ENCODE peak calls at places on chromosomes 3 and 15, in seven cellular contexts. One of them, this sample, is unnamed. For H3K9me3, the result is how much of the 10 kb centered on the place peaks cover.

GRCh38 chr15:40930430-40931299 is 1.5 kb downstream of the DLL4 start:
- DNase-seq in sigmoid colon: no peak
- DNase-seq in K562: peak
- DNase-seq in psoas muscle: peak
- DNase-seq in heart right ventricle: peak
- DNase-seq in upper lobe of right lung: peak
- DNase-seq in IMR-90: peak
- DNase-seq in this sample: peak

GRCh38 chr3:133988631-133989161 is 41.0 kb downstream of the SLCO2A1 start:
- DNase-seq in K562: no peak
- DNase-seq in sigmoid colon: peak
- DNase-seq in upper lobe of right lung: no peak
- DNase-seq in heart right ventricle: no peak
- DNase-seq in psoas muscle: no peak
- DNase-seq in IMR-90: no peak
- DNase-seq in this sample: no peak

GRCh38 chr3:195566797-195567196 is 16.9 kb downstream of the APOD start:
- DNase-seq in upper lobe of right lung: no peak
- DNase-seq in IMR-90: no peak
- DNase-seq in heart right ventricle: no peak
- DNase-seq in psoas muscle: no peak
- DNase-seq in sigmoid colon: no peak
- DNase-seq in K562: peak
- DNase-seq in this sample: no peak

GRCh38 chr3:125386811-125387210 is 11.7 kb upstream of the ZNF148 start:
- DNase-seq in heart right ventricle: no peak
- DNase-seq in IMR-90: peak
- DNase-seq in psoas muscle: no peak
- DNase-seq in sigmoid colon: no peak
- DNase-seq in K562: no peak
- DNase-seq in upper lobe of right lung: no peak
- DNase-seq in this sample: no peak

GRCh38 chr3:178352300-178353021 is 183.8 kb upstream of the KCNMB2 start:
- DNase-seq in IMR-90: peak
- DNase-seq in sigmoid colon: no peak
- DNase-seq in upper lobe of right lung: no peak
- DNase-seq in heart right ventricle: no peak
- DNase-seq in K562: no peak
- DNase-seq in psoas muscle: no peak
- DNase-seq in this sample: no peak

GRCh38 chr15:39657181-39657580 is 76.3 kb downstream of the THBS1 start:
- DNase-seq in psoas muscle: no peak
- DNase-seq in K562: no peak
- DNase-seq in IMR-90: no peak
- DNase-seq in upper lobe of right lung: no peak
- DNase-seq in sigmoid colon: no peak
- DNase-seq in heart right ventricle: no peak
- DNase-seq in this sample: no peak

GRCh38 chr3:18153571-18154173 is 271.5 kb downstream of the SATB1 start:
- DNase-seq in upper lobe of right lung: no peak
- DNase-seq in sigmoid colon: no peak
- DNase-seq in K562: no peak
- DNase-seq in IMR-90: peak
- DNase-seq in heart right ventricle: no peak
- DNase-seq in psoas muscle: no peak
- DNase-seq in this sample: no peak

GRCh38 chr3:46862689-46863020 is 589 bp downstream of the MYL3 start:
- DNase-seq in psoas muscle: no peak
- DNase-seq in IMR-90: no peak
- DNase-seq in K562: no peak
- DNase-seq in sigmoid colon: no peak
- DNase-seq in heart right ventricle: peak
- DNase-seq in upper lobe of right lung: no peak
- DNase-seq in this sample: no peak

GRCh38 chr3:158084661-158085060 is 21.6 kb downstream of the SHOX2 start:
- DNase-seq in heart right ventricle: no peak
- DNase-seq in K562: no peak
- DNase-seq in upper lobe of right lung: no peak
- DNase-seq in IMR-90: no peak
- DNase-seq in psoas muscle: no peak
- DNase-seq in sigmoid colon: no peak
- DNase-seq in this sample: no peak

GRCh38 chr3:46934508-46935167 is 41.9 kb downstream of the CCDC12 start:
- DNase-seq in psoas muscle: peak
- DNase-seq in K562: no peak
- DNase-seq in IMR-90: no peak
- DNase-seq in heart right ventricle: peak
- DNase-seq in sigmoid colon: peak
- DNase-seq in upper lobe of right lung: peak
- DNase-seq in this sample: no peak

GRCh38 chr3:138874555-138874898 is 39.8 kb upstream of the PIK3CB start:
- DNase-seq in psoas muscle: no peak
- DNase-seq in heart right ventricle: no peak
- DNase-seq in IMR-90: no peak
- DNase-seq in upper lobe of right lung: no peak
- DNase-seq in K562: no peak
- DNase-seq in sigmoid colon: no peak
- DNase-seq in this sample: no peak

GRCh38 chr3:150761831-150762661 is 923 bp downstream of the SIAH2 start:
- DNase-seq in heart right ventricle: peak
- DNase-seq in K562: peak
- DNase-seq in psoas muscle: peak
- DNase-seq in sigmoid colon: peak
- DNase-seq in IMR-90: peak
- DNase-seq in upper lobe of right lung: peak
- DNase-seq in this sample: peak

GRCh38 chr3:156107504-156107903 is 12.9 kb upstream of the KCNAB1 start:
- DNase-seq in heart right ventricle: no peak
- DNase-seq in psoas muscle: no peak
- DNase-seq in sigmoid colon: no peak
- DNase-seq in upper lobe of right lung: no peak
- DNase-seq in K562: no peak
- DNase-seq in IMR-90: no peak
- DNase-seq in this sample: no peak

GRCh38 chr3:177968891-177969290 is 567.3 kb upstream of the KCNMB2 start:
- DNase-seq in psoas muscle: no peak
- DNase-seq in heart right ventricle: no peak
- DNase-seq in upper lobe of right lung: no peak
- DNase-seq in IMR-90: peak
- DNase-seq in K562: no peak
- DNase-seq in sigmoid colon: no peak
- DNase-seq in this sample: no peak

GRCh38 chr3:22980346-22980745 is 222.8 kb upstream of the UBE2E2 start:
- DNase-seq in K562: no peak
- DNase-seq in psoas muscle: no peak
- DNase-seq in sigmoid colon: no peak
- DNase-seq in IMR-90: peak
- DNase-seq in upper lobe of right lung: no peak
- DNase-seq in heart right ventricle: no peak
- DNase-seq in this sample: no peak

GRCh38 chr3:149340310-149340933 is 7.0 kb upstream of the TM4SF18 start:
- DNase-seq in IMR-90: peak
- DNase-seq in psoas muscle: no peak
- DNase-seq in heart right ventricle: no peak
- DNase-seq in K562: no peak
- DNase-seq in sigmoid colon: no peak
- DNase-seq in upper lobe of right lung: no peak
- DNase-seq in this sample: no peak

DNA sequence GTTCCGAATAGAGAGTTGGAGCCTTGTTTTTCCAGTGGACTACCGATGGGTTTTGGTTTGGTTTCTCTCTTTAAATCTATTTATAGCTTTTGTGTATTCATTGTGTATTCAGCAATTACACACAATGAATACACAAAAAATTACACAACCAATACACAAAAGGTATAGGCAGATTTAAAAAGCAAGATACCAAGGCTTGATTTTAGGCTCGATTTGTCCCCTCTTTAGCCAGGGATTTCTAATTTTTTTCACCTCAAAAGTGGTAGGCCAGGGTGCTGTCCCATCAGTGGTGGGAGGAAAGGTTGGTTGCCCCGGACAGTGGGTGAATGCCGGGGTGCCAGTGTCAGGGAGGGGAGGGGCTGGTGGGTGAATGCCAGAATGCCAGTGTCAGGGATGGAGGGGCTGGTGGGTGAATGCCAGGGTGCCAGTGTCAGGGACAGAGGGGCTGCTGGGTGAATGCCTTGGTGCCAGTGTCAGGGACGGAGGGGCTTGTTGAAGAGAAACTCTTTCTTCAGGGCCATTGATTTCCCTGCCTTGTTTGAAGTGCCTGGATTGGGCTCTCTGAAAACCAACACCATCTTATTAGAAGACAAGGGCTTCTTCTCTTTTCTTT is 186.2 kb downstream of the GOLGA6L6 start:
- DNase-seq in sigmoid colon: peak
- DNase-seq in K562: no peak
- DNase-seq in upper lobe of right lung: peak
- DNase-seq in IMR-90: no peak
- DNase-seq in heart right ventricle: no peak
- DNase-seq in psoas muscle: peak
- DNase-seq in this sample: no peak
- H3K9me3 ChIP-seq in sigmoid colon: under half
- H3K9me3 ChIP-seq in K562: under half
- H3K9me3 ChIP-seq in upper lobe of right lung: under half
- H3K9me3 ChIP-seq in IMR-90: half or more
- H3K9me3 ChIP-seq in heart right ventricle: under half
- H3K9me3 ChIP-seq in psoas muscle: under half
- H3K9me3 ChIP-seq in this sample: under half

GRCh38 chr15:90619939-90620338 is 90.2 kb downstream of the CRTC3 start:
- DNase-seq in K562: no peak
- DNase-seq in heart right ventricle: no peak
- DNase-seq in psoas muscle: no peak
- DNase-seq in upper lobe of right lung: no peak
- DNase-seq in sigmoid colon: no peak
- DNase-seq in IMR-90: no peak
- DNase-seq in this sample: no peak

GRCh38 chr15:90619468-90619867 is 89.7 kb downstream of the CRTC3 start:
- DNase-seq in IMR-90: no peak
- DNase-seq in sigmoid colon: no peak
- DNase-seq in upper lobe of right lung: no peak
- DNase-seq in K562: no peak
- DNase-seq in psoas muscle: no peak
- DNase-seq in heart right ventricle: no peak
- DNase-seq in this sample: no peak

GRCh38 chr15:90617668-90618097 is 88.0 kb downstream of the CRTC3 start:
- DNase-seq in heart right ventricle: no peak
- DNase-seq in IMR-90: no peak
- DNase-seq in K562: no peak
- DNase-seq in psoas muscle: no peak
- DNase-seq in upper lobe of right lung: no peak
- DNase-seq in sigmoid colon: no peak
- DNase-seq in this sample: no peak

GRCh38 chr15:90618330-90619136 is 88.8 kb downstream of the CRTC3 start:
- DNase-seq in sigmoid colon: no peak
- DNase-seq in upper lobe of right lung: no peak
- DNase-seq in K562: no peak
- DNase-seq in IMR-90: peak
- DNase-seq in psoas muscle: no peak
- DNase-seq in heart right ventricle: no peak
- DNase-seq in this sample: no peak

DNA sequence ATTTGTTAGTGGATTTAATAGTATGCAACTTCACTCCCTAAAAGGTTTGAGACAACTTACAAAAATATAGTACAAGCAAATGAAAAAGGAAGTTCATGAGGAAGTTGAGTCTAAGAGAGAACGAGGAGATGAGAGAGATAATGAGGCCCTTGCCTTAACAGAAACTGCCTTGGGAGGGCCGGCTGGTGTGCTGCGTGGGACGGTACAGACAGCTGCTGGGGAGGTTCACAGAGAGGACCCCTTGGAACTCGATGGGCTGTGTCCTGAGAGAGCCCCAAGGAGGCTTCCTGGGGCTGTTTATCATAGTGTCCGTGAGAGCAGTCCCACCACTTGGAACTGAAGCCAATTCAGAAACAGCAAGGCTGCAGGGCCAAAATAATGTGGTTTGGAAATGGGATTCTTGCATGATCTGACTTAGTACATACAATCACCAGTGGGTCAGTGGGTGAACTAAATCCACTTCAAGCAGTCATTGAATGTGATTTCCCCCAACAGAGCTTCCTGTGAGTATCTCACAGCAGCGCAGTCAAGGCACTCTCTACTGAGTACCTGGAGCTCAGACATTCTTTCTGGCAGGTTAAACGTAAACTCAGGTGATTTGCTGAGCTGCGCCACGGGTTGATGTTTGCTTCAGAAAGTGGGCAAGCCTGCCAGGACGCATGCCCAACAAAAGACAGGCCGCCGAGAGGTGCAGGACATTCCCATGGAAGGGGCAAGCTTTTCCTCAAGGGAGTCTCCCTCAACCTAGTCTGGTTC is 90.8 kb downstream of the CRTC3 start:
- DNase-seq in psoas muscle: no peak
- DNase-seq in IMR-90: no peak
- DNase-seq in heart right ventricle: no peak
- DNase-seq in K562: peak
- DNase-seq in sigmoid colon: no peak
- DNase-seq in upper lobe of right lung: no peak
- DNase-seq in this sample: no peak
- H3K27ac ChIP-seq in psoas muscle: no peak
- H3K27ac ChIP-seq in IMR-90: no peak
- H3K27ac ChIP-seq in heart right ventricle: no peak
- H3K27ac ChIP-seq in K562: peak
- H3K27ac ChIP-seq in sigmoid colon: no peak
- H3K27ac ChIP-seq in upper lobe of right lung: no peak
- H3K27ac ChIP-seq in this sample: no peak

GRCh38 chr3:98483626-98484025 is 13.9 kb upstream of the OR5K2 start:
- DNase-seq in K562: no peak
- DNase-seq in heart right ventricle: no peak
- DNase-seq in psoas muscle: no peak
- DNase-seq in upper lobe of right lung: no peak
- DNase-seq in IMR-90: no peak
- DNase-seq in sigmoid colon: no peak
- DNase-seq in this sample: no peak
- H3K9me3 ChIP-seq in K562: under half
- H3K9me3 ChIP-seq in heart right ventricle: half or more
- H3K9me3 ChIP-seq in psoas muscle: under half
- H3K9me3 ChIP-seq in upper lobe of right lung: under half
- H3K9me3 ChIP-seq in IMR-90: under half
- H3K9me3 ChIP-seq in sigmoid colon: under half
- H3K9me3 ChIP-seq in this sample: under half

DNA sequence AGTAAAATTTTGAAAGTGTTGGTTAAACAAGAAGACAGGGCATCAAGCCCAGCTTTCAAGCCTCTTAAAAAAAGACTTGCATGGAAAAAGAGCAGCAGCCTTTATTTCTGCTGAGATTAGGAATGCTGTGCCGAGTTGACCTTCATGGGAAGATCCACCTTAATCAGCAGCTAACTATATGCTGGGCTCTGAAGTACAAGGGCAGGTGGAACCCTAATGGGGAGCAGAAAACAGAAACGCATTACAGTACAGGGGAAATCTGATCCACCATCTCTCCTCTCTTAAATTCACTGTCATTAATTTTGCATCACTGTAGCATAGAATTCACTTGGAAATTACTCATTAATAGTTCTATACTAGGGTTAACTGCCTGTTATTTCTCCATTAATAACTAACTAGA is 133.6 kb downstream of the GHSR start:
- DNase-seq in K562: no peak
- DNase-seq in heart right ventricle: no peak
- DNase-seq in psoas muscle: no peak
- DNase-seq in upper lobe of right lung: no peak
- DNase-seq in sigmoid colon: no peak
- DNase-seq in IMR-90: no peak
- DNase-seq in this sample: no peak
- H3K27ac ChIP-seq in K562: no peak
- H3K27ac ChIP-seq in heart right ventricle: peak
- H3K27ac ChIP-seq in psoas muscle: peak
- H3K27ac ChIP-seq in upper lobe of right lung: no peak
- H3K27ac ChIP-seq in sigmoid colon: peak
- H3K27ac ChIP-seq in IMR-90: no peak
- H3K27ac ChIP-seq in this sample: no peak